ENCODE peak calls at places on chromosomes 7 and 10, in eight cellular contexts. U is EH, I is fibroblast of lung, B is T follicular helper cell, R is left ventricle myocardium superior, Y is MV-4-11, D is HFF-Myc, A is substantia nigra. P is an unnamed sample.

GRCh38 chr10:113084031-113084430 is 134.0 kb downstream of the TCF7L2 start:
- DNase-seq in I (no peak), U (peak), D (no peak), R (no peak), B (no peak), Y (no peak), A (no peak), P (no peak)

GRCh38 chr7:116582806-116583444 is 58.1 kb downstream of the CAV1 start:
- DNase-seq in B (no peak), D (no peak), I (peak), R (peak), A (no peak), Y (no peak), U (peak), P (no peak)

GRCh38 chr10:124739996-124740373 is 4.2 kb downstream of the FAM53B start:
- DNase-seq in I (no peak), A (no peak), U (no peak), B (no peak), R (no peak), D (no peak), Y (no peak), P (no peak)

GRCh38 chr10:71748671-71749191 is 24.6 kb downstream of the VSIR start:
- DNase-seq in B (peak), R (peak), Y (peak), I (no peak), U (no peak), A (no peak), D (no peak), P (peak)

GRCh38 chr7:125423444-125424155 is 494.0 kb upstream of the POT1 start:
- DNase-seq in U (no peak), A (no peak), I (peak), D (no peak), B (no peak), Y (peak), R (no peak), P (no peak)

GRCh38 chr7:33710608-33711007 is 194.7 kb upstream of the BMPER start:
- DNase-seq in I (no peak), Y (no peak), D (no peak), R (no peak), B (no peak), U (peak), A (no peak), P (no peak)

GRCh38 chr7:40403664-40404476 is 269.1 kb downstream of the SUGCT start:
- DNase-seq in Y (peak), D (no peak), A (no peak), U (peak), R (no peak), B (no peak), I (peak), P (no peak)

GRCh38 chr10:7787150-7787856 is 490 bp downstream of the KIN start:
- DNase-seq in R (no peak), B (peak), D (no peak), A (no peak), I (no peak), U (peak), Y (no peak), P (no peak)

GRCh38 chr10:71284544-71285179 is 34.4 kb upstream of the SLC29A3 start:
- DNase-seq in D (no peak), B (no peak), A (no peak), I (no peak), R (no peak), Y (no peak), U (no peak), P (no peak)

GRCh38 chr10:79401015-79401921 is 44.2 kb downstream of the ZCCHC24 start:
- DNase-seq in I (peak), B (no peak), D (no peak), R (peak), U (peak), Y (no peak), A (no peak), P (no peak)

GRCh38 chr10:92995509-92995908 is 65.1 kb upstream of the CYP26C1 start:
- DNase-seq in R (no peak), D (no peak), I (no peak), B (no peak), U (no peak), A (no peak), Y (no peak), P (no peak)

P was measured in T-cell.